ENCODE peak calls at places on chromosome 7, in five cellular contexts. E, H, C, Y and F are unnamed samples.

GRCh38 chr7:2205036-2205780 is 27.5 kb downstream of the MAD1L1 start:
- DNase-seq in H (no peak), C (peak), E (no peak), Y (no peak), F (no peak)

GRCh38 chr7:22393825-22394458 is 37.0 kb upstream of the RAPGEF5 start:
- DNase-seq in E (no peak), Y (no peak), C (peak), H (no peak), F (no peak)

GRCh38 chr7:134831862-134832261 is 52.4 kb downstream of the CALD1 start:
- DNase-seq in Y (no peak), E (no peak), C (no peak), H (no peak), F (no peak)

GRCh38 chr7:41222704-41223103 is 480.2 kb downstream of the INHBA start:
- DNase-seq in H (no peak), E (no peak), Y (no peak), C (peak), F (peak)

GRCh38 chr7:143980746-143981510 is 19.2 kb upstream of the OR6B1 start:
- DNase-seq in E (no peak), H (no peak), C (no peak), Y (no peak), F (no peak)

GRCh38 chr7:105662998-105663397 is 81.7 kb upstream of the EFCAB10 start:
- DNase-seq in H (no peak), C (no peak), E (no peak), Y (no peak), F (no peak)

GRCh38 chr7:115868369-115868768 is 162.2 kb downstream of the TFEC start:
- DNase-seq in C (no peak), H (no peak), E (no peak), Y (no peak), F (no peak)

GRCh38 chr7:122686360-122686878 is 12.5 kb downstream of the RNF133 start:
- DNase-seq in Y (no peak), C (no peak), H (no peak), E (no peak), F (no peak)

GRCh38 chr7:134435161-134435920 is 23.6 kb downstream of the AKR1B1 start:
- DNase-seq in H (no peak), Y (no peak), C (peak), E (no peak), F (no peak)

GRCh38 chr7:106841896-106842390 is 23.1 kb upstream of the PIK3CG start:
- DNase-seq in C (no peak), E (no peak), H (no peak), Y (no peak), F (no peak)

GRCh38 chr7:34762769-34763168 is 104.8 kb downstream of the NPSR1 start:
- DNase-seq in E (no peak), Y (no peak), C (peak), H (no peak), F (peak)

GRCh38 chr7:79534128-79534527 is 80.7 kb upstream of the MAGI2 start:
- DNase-seq in C (peak), E (no peak), Y (no peak), H (no peak), F (no peak)

GRCh38 chr7:117323877-117324699 is 1.2 kb upstream of the WNT2 start:
- DNase-seq in E (peak), Y (no peak), C (peak), H (peak), F (peak)

GRCh38 chr7:122306320-122307227 is 2.0 kb upstream of the FEZF1 start:
- DNase-seq in H (peak), Y (no peak), C (no peak), E (peak), F (no peak)

GRCh38 chr7:5634107-5634950 is 147.1 kb downstream of the RNF216 start:
- DNase-seq in Y (no peak), H (peak), C (peak), E (no peak), F (peak)

GRCh38 chr7:36155811-36156361 is 2.8 kb downstream of the EEPD1 start:
- DNase-seq in H (no peak), Y (no peak), E (no peak), C (peak), F (peak)

GRCh38 chr7:81845628-81846259 is 75.9 kb upstream of the HGF start:
- DNase-seq in E (no peak), H (no peak), Y (no peak), C (peak), F (peak)

GRCh38 chr7:47600199-47601118 is 18.5 kb upstream of the TNS3 start:
- DNase-seq in H (no peak), Y (no peak), E (no peak), C (peak), F (peak)

GRCh38 chr7:114843102-114843501 is 78.8 kb upstream of the MDFIC start:
- DNase-seq in E (no peak), C (no peak), H (no peak), Y (no peak), F (no peak)

GRCh38 chr7:101547022-101547915 is 81.8 kb downstream of the MYL10 start:
- DNase-seq in E (no peak), C (no peak), H (peak), Y (no peak), F (no peak)

GRCh38 chr7:142873281-142873784 is 12.2 kb downstream of the TRPV6 start:
- DNase-seq in Y (no peak), E (no peak), C (no peak), H (peak), F (no peak)

GRCh38 chr7:151709141-151710038 is 167.5 kb downstream of the PRKAG2 start:
- DNase-seq in E (no peak), H (no peak), Y (no peak), C (peak), F (no peak)

GRCh38 chr7:141231018-141231792 is 157.3 kb downstream of the TMEM178B start:
- DNase-seq in H (peak), E (no peak), C (peak), Y (peak), F (peak)

GRCh38 chr7:111126987-111127386 is 36.1 kb downstream of the LRRN3 start:
- DNase-seq in E (no peak), C (peak), Y (no peak), H (no peak), F (peak)

GRCh38 chr7:140176811-140177702 is at the start of gene KDM7A:
- DNase-seq in Y (peak), C (peak), H (peak), E (peak), F (peak)

GRCh38 chr7:76008156-76008687 is 13.8 kb upstream of the TMEM120A start:
- DNase-seq in Y (no peak), C (no peak), H (no peak), E (no peak), F (no peak)

GRCh38 chr7:111783867-111784266 is 221.6 kb upstream of the IMMP2L start:
- DNase-seq in H (no peak), C (no peak), E (no peak), Y (no peak), F (no peak)

GRCh38 chr7:47651355-47652317 is 69.7 kb upstream of the TNS3 start:
- DNase-seq in E (no peak), H (no peak), C (peak), Y (no peak), F (peak)

GRCh38 chr7:1196950-1197349 is 35.7 kb upstream of the UNCX start:
- DNase-seq in E (no peak), Y (no peak), C (no peak), H (no peak), F (no peak)
- H2AFZ ChIP-seq in E (no peak), Y (no peak), C (no peak), H (no peak), F (no peak)

GRCh38 chr7:138024765-138025164 is 22.9 kb upstream of the CREB3L2 start:
- DNase-seq in Y (no peak), E (no peak), H (no peak), C (no peak), F (no peak)

GRCh38 chr7:138023618-138024333 is 21.9 kb upstream of the CREB3L2 start:
- DNase-seq in Y (no peak), H (no peak), C (no peak), E (no peak), F (no peak)

GRCh38 chr7:138027100-138027499 is 25.2 kb upstream of the CREB3L2 start:
- DNase-seq in H (no peak), Y (no peak), E (no peak), C (no peak), F (no peak)

GRCh38 chr7:138024334-138024691 is 22.4 kb upstream of the CREB3L2 start:
- DNase-seq in Y (no peak), E (no peak), C (no peak), H (no peak), F (no peak)

DNA sequence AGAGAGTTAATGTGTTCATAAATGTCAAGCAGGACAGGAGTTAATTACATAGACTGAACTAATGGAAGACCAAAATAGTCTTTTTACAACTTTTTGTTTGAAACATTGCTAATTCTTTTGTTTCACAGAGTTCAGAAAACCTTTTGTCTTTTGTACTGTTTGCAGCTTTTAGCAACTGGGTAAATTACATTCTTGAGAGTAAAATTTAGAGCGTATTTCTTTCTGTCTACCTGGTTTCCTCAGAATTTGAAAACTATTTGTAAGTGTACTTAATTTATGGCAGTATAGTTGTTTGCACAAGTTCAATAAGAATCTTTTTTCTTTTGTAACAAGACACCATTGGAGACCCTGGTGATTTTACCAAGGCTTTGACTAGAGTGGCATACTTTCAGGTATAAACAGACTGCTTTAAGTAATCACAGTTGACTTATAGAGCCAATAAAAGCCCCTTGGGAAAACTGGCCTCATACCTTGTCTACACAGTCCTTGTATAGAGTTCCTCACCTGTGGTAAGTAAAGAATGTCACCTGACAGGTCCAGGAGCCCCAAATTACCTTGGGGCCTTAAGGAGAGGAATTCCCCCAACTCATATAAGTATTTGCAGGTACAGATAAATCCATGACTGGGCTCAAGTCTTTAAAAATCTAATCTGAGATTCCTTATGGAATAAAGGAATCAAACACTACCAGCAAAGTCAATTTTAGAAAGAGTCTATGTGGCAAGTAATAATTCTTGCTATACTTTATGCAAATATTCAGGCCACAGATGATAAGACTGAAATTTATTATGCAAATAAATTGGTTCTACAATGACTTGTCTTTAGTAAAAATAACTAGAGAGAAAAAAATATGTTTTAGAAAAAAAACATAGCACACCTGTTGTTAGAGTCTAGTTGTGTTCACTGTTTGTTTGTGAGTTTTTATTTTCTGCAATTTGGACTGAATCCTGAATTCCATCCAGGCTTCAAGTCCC is 23.6 kb upstream of the CREB3L2 start:
- DNase-seq in H (no peak), Y (no peak), E (no peak), C (no peak), F (no peak)
- H2BK15ac ChIP-seq in H (no peak), Y (no peak), E (no peak), C (no peak), F (no peak)

DNA sequence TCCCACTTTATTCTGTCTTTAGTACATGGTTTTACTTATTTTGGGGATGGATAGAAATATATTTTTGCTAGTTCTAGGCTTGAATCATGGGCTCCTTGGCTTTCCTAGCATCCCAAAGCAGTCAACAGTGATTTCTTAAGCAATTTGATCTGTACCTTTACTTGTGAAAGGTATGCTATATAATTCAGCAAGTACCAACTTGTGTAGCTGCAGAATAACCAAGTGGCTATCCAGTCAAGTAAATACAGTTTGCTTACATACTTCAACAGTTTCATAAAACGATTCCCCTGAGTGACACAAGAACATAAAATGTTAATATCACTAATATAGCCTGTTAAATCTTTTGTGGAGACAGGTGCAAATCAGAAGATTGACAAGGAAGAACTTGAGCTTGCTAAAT is 67.2 kb downstream of the PODXL start:
- DNase-seq in H (no peak), C (no peak), E (no peak), Y (no peak), F (no peak)
- H2AFZ ChIP-seq in H (no peak), C (no peak), E (no peak), Y (no peak), F (no peak)

DNA sequence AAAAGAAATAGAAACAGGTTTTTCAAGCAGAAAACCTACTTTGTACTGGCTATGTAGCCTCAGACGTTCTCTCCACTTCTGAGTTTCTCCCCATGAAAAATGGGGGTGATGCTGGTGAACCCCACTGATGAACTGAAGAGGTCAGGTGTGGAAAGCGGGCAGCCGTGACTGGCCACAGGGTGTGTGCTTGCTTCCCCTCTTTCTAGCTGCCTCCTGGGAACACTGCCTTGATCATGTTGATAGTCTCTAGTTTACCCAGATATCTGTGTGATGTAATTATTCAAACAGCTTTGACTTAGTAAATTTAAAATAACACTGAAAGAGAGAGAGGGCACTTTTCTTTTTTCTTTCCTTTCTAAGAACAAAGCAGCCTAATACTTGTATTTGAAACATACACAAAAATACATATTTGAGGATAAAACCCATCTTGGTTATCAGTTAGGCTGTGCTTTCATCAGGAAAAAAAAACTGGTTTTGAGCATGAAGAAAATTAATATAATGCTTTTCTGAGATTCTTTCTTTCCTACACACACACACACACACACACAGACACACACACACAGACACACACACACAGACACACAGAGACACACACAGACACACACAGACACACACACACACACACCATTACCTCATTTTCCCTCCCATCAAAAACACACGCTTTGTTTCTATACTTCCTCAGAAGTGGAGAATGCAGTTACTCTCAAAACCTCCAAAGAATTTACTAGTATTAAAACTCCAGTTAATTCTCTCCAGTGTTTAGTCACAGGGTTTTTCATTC is 76.7 kb downstream of the MACC1 start:
- DNase-seq in Y (no peak), E (no peak), H (no peak), C (no peak), F (no peak)
- H2BK15ac ChIP-seq in Y (no peak), E (no peak), H (no peak), C (no peak), F (no peak)